ENCODE peak calls at places on chromosomes 1 and 21, in four cellular contexts. One of them, this sample, is unnamed.
A peak's percentile ranks its signal among the peaks of the same experiment; 100 is the strongest.

GRCh38 chr1:18473195-18473815 is 7.4 kb upstream of the KLHDC7A start:
- DNase-seq in left ventricle myocardium inferior: no peak
- DNase-seq in AG04450: no peak
- DNase-seq in H1: no peak
- DNase-seq in this sample: no peak

GRCh38 chr1:185741551-185741950 is 7.4 kb downstream of the HMCN1 start:
- DNase-seq in left ventricle myocardium inferior: no peak
- DNase-seq in AG04450: no peak
- DNase-seq in H1: no peak
- DNase-seq in this sample: no peak

GRCh38 chr1:107936498-107937481 is 28.2 kb downstream of the VAV3 start:
- DNase-seq in left ventricle myocardium inferior: no peak
- DNase-seq in AG04450: peak; percentile 18
- DNase-seq in H1: peak; percentile 64
- DNase-seq in this sample: peak; percentile 18

GRCh38 chr1:240455228-240455821 is 156.6 kb downstream of the GREM2 start:
- DNase-seq in H1: no peak
- DNase-seq in AG04450: no peak
- DNase-seq in left ventricle myocardium inferior: no peak
- DNase-seq in this sample: no peak

GRCh38 chr1:168008595-168008994 is 71.7 kb upstream of the MPC2 start:
- DNase-seq in AG04450: no peak
- DNase-seq in H1: no peak
- DNase-seq in left ventricle myocardium inferior: no peak
- DNase-seq in this sample: no peak

GRCh38 chr1:112026501-112026900 is 37.0 kb upstream of the KCND3 start:
- DNase-seq in left ventricle myocardium inferior: no peak
- DNase-seq in H1: no peak
- DNase-seq in AG04450: no peak
- DNase-seq in this sample: no peak

GRCh38 chr1:102851616-102852015 is 256.7 kb downstream of the COL11A1 start:
- DNase-seq in left ventricle myocardium inferior: no peak
- DNase-seq in H1: no peak
- DNase-seq in AG04450: no peak
- DNase-seq in this sample: no peak

GRCh38 chr1:40965531-40965930 is 14.0 kb upstream of the CTPS1 start:
- DNase-seq in H1: no peak
- DNase-seq in AG04450: no peak
- DNase-seq in left ventricle myocardium inferior: no peak
- DNase-seq in this sample: no peak

GRCh38 chr1:234279021-234279420 is 94.2 kb upstream of the COA6 start:
- DNase-seq in left ventricle myocardium inferior: no peak
- DNase-seq in H1: no peak
- DNase-seq in AG04450: no peak
- DNase-seq in this sample: no peak

GRCh38 chr1:33424205-33424604 is 6.7 kb downstream of the PHC2 start:
- DNase-seq in H1: no peak
- DNase-seq in AG04450: no peak
- DNase-seq in left ventricle myocardium inferior: no peak
- DNase-seq in this sample: no peak

GRCh38 chr1:34924759-34925555 is 4.5 kb downstream of the DLGAP3 start:
- DNase-seq in H1: no peak
- DNase-seq in left ventricle myocardium inferior: peak; percentile 56
- DNase-seq in AG04450: peak; percentile 20
- DNase-seq in this sample: peak; percentile 55

GRCh38 chr1:91523462-91523861 is 22.8 kb downstream of the CDC7 start:
- DNase-seq in left ventricle myocardium inferior: no peak
- DNase-seq in AG04450: no peak
- DNase-seq in H1: no peak
- DNase-seq in this sample: no peak

GRCh38 chr1:57578099-57578498 is 154.2 kb upstream of the DAB1 start:
- DNase-seq in H1: no peak
- DNase-seq in AG04450: no peak
- DNase-seq in left ventricle myocardium inferior: no peak
- DNase-seq in this sample: no peak

GRCh38 chr1:60621524-60621923 is 460.8 kb upstream of the NFIA start:
- DNase-seq in H1: no peak
- DNase-seq in left ventricle myocardium inferior: no peak
- DNase-seq in AG04450: no peak
- DNase-seq in this sample: no peak

GRCh38 chr1:151822404-151822803 is 9.2 kb downstream of the RORC start:
- DNase-seq in left ventricle myocardium inferior: no peak
- DNase-seq in AG04450: no peak
- DNase-seq in H1: no peak
- DNase-seq in this sample: no peak

GRCh38 chr21:33076600-33077329 is 6.8 kb downstream of the OLIG1 start:
- DNase-seq in left ventricle myocardium inferior: no peak
- DNase-seq in AG04450: no peak
- DNase-seq in H1: no peak
- DNase-seq in this sample: no peak

GRCh38 chr21:41953831-41954653 is at the start of gene C2CD2:
- DNase-seq in AG04450: no peak
- DNase-seq in H1: no peak
- DNase-seq in left ventricle myocardium inferior: peak; percentile 77
- DNase-seq in this sample: peak; percentile 66

GRCh38 chr21:41962425-41962966 is 8.7 kb upstream of the C2CD2 start:
- DNase-seq in H1: no peak
- DNase-seq in left ventricle myocardium inferior: no peak
- DNase-seq in AG04450: no peak
- DNase-seq in this sample: no peak

GRCh38 chr1:151047925-151048644 is 534 bp downstream of the C1orf56 start:
- DNase-seq in left ventricle myocardium inferior: peak; percentile 63
- DNase-seq in H1: no peak
- DNase-seq in AG04450: no peak
- DNase-seq in this sample: peak; percentile 69

GRCh38 chr1:27342391-27342777 is 562 bp downstream of the SYTL1 start:
- DNase-seq in left ventricle myocardium inferior: no peak
- DNase-seq in H1: no peak
- DNase-seq in AG04450: no peak
- DNase-seq in this sample: no peak

GRCh38 chr1:232334246-232334645 is 295.7 kb downstream of the SIPA1L2 start:
- DNase-seq in left ventricle myocardium inferior: no peak
- DNase-seq in AG04450: no peak
- DNase-seq in H1: no peak
- DNase-seq in this sample: no peak

GRCh38 chr1:245121523-245121922 is 33.3 kb upstream of the KIF26B start:
- DNase-seq in H1: no peak
- DNase-seq in left ventricle myocardium inferior: no peak
- DNase-seq in AG04450: no peak
- DNase-seq in this sample: no peak

DNA sequence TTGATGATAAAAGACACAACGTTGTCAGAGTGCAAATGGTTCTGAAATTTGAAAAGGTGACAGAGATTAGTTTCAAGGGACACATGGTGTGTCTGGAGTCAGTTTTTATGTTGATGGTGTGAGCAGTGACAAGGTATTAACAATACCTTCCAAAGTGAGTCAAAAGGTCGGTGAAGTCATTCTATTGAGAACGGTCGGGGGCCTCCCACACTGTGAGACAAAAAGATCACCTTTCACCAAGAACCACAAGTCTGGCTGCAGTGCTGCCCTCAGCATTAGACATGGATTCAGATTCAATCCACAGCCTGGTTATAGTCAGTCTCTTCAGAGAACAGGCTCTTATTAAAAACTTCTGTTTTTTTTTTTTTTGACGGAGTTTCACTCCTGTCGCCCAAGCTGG is 26.5 kb downstream of the ZNF124 start:
- DNase-seq in AG04450: no peak
- DNase-seq in left ventricle myocardium inferior: no peak
- DNase-seq in H1: peak; percentile 17
- DNase-seq in this sample: no peak
- H3K9me3 ChIP-seq in AG04450: peaks cover 60% of the 10 kb centered on the region
- H3K9me3 ChIP-seq in left ventricle myocardium inferior: peaks cover 99% of the 10 kb centered on the region
- H3K9me3 ChIP-seq in H1: peaks cover 34% of the 10 kb centered on the region
- H3K9me3 ChIP-seq in this sample: peaks cover 18% of the 10 kb centered on the region

GRCh38 chr21:10418649-10419048 is 102.7 kb upstream of the TPTE start:
- DNase-seq in left ventricle myocardium inferior: no peak
- DNase-seq in H1: no peak
- DNase-seq in AG04450: no peak
- DNase-seq in this sample: no peak
- H3K9me3 ChIP-seq in left ventricle myocardium inferior: peaks cover 50% of the 10 kb centered on the region
- H3K9me3 ChIP-seq in H1: peaks cover 94% of the 10 kb centered on the region
- H3K9me3 ChIP-seq in AG04450: peaks cover 75% of the 10 kb centered on the region
- H3K9me3 ChIP-seq in this sample: no peaks in the 10 kb centered on the region

DNA sequence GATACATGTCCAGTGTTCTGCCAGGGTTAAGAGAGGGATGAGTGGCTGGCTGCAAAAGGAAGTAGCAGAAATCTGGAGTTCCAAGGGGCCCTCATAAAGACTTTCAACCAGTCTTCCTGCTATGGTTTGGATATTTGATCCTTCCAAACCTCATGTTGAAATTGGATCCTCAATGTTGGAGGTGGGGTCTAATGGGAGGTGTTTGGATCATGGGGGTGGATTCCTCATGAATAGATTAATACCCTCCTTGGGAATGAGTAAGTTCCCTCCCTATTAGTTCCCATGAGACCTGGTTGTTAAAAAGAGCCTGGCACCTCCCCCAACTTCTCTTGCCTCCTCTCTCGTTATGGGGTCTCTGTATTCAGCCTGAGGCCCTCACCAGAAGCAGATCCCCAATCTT is 10.1 kb upstream of the GNG12 start:
- DNase-seq in H1: no peak
- DNase-seq in left ventricle myocardium inferior: no peak
- DNase-seq in AG04450: no peak
- DNase-seq in this sample: no peak
- H3K9me3 ChIP-seq in H1: no peaks in the 10 kb centered on the region
- H3K9me3 ChIP-seq in left ventricle myocardium inferior: no peaks in the 10 kb centered on the region
- H3K9me3 ChIP-seq in AG04450: no peaks in the 10 kb centered on the region
- H3K9me3 ChIP-seq in this sample: no peaks in the 10 kb centered on the region

DNA sequence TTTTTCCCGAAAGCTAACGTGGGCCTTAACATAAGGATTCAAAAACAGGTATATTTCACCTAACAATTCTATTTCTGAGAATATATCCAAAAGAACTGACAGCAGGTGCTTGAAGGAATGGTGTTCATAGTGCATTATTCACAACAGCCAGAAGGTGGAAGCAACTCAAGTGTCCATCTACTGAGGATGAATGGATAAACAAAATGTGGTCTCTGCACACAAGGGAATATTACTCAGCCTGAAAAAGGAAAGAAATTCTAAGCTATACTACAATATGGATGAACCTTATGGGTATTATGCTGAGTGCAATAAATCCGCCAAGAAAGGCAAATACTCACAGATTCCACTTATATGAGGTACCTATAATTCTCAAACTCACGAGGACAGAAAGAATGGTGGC is 6.1 kb upstream of the RIPPLY3 start:
- DNase-seq in H1: no peak
- DNase-seq in left ventricle myocardium inferior: no peak
- DNase-seq in AG04450: no peak
- DNase-seq in this sample: no peak
- H3K9me3 ChIP-seq in H1: no peaks in the 10 kb centered on the region
- H3K9me3 ChIP-seq in left ventricle myocardium inferior: no peaks in the 10 kb centered on the region
- H3K9me3 ChIP-seq in AG04450: peaks cover 4% of the 10 kb centered on the region
- H3K9me3 ChIP-seq in this sample: no peaks in the 10 kb centered on the region

DNA sequence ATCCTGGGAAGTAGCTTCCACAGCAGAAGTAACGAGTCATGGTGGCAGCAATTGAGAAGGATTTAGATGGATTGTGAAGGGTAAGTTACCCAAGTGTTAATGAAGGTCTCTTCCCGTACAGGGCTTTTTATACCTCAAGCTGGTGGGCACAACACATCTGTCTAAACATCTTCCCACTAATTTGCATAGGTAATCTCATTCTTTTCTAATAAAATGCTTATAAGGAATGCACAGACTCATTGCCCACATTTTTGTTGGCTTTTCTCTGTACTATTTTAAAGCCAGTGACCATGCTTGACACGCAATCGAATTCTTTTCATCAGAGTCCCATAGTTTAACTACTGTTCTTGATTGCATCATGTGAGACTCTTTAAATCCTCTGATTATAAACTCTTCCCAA is at the start of gene KRTAP7-1:
- DNase-seq in left ventricle myocardium inferior: no peak
- DNase-seq in H1: no peak
- DNase-seq in AG04450: no peak
- DNase-seq in this sample: no peak
- H3K9me3 ChIP-seq in left ventricle myocardium inferior: peaks cover 36% of the 10 kb centered on the region
- H3K9me3 ChIP-seq in H1: peaks cover 4% of the 10 kb centered on the region
- H3K9me3 ChIP-seq in AG04450: peaks cover 12% of the 10 kb centered on the region
- H3K9me3 ChIP-seq in this sample: no peaks in the 10 kb centered on the region

GRCh38 chr1:49102752-49103151 is 326.1 kb upstream of the BEND5 start:
- DNase-seq in left ventricle myocardium inferior: no peak
- DNase-seq in H1: no peak
- DNase-seq in AG04450: no peak
- DNase-seq in this sample: no peak
- H3K9me3 ChIP-seq in left ventricle myocardium inferior: no peaks in the 10 kb centered on the region
- H3K9me3 ChIP-seq in H1: peaks cover 87% of the 10 kb centered on the region
- H3K9me3 ChIP-seq in AG04450: peaks cover 15% of the 10 kb centered on the region
- H3K9me3 ChIP-seq in this sample: no peaks in the 10 kb centered on the region

GRCh38 chr1:175270361-175270760 is 77.8 kb upstream of the KIAA0040 start:
- DNase-seq in left ventricle myocardium inferior: no peak
- DNase-seq in AG04450: no peak
- DNase-seq in H1: no peak
- DNase-seq in this sample: no peak
- H3K9me3 ChIP-seq in left ventricle myocardium inferior: no peaks in the 10 kb centered on the region
- H3K9me3 ChIP-seq in AG04450: no peaks in the 10 kb centered on the region
- H3K9me3 ChIP-seq in H1: no peaks in the 10 kb centered on the region
- H3K9me3 ChIP-seq in this sample: no peaks in the 10 kb centered on the region

GRCh38 chr1:3785458-3786157 is 10.7 kb downstream of the LRRC47 start:
- DNase-seq in left ventricle myocardium inferior: no peak
- DNase-seq in H1: no peak
- DNase-seq in AG04450: no peak
- DNase-seq in this sample: no peak
- H3K9me3 ChIP-seq in left ventricle myocardium inferior: no peaks in the 10 kb centered on the region
- H3K9me3 ChIP-seq in H1: no peaks in the 10 kb centered on the region
- H3K9me3 ChIP-seq in AG04450: no peaks in the 10 kb centered on the region
- H3K9me3 ChIP-seq in this sample: no peaks in the 10 kb centered on the region

GRCh38 chr21:27156666-27157065 is 189.8 kb upstream of the ADAMTS5 start:
- DNase-seq in AG04450: no peak
- DNase-seq in H1: no peak
- DNase-seq in left ventricle myocardium inferior: no peak
- DNase-seq in this sample: no peak
- H3K9me3 ChIP-seq in AG04450: no peaks in the 10 kb centered on the region
- H3K9me3 ChIP-seq in H1: no peaks in the 10 kb centered on the region
- H3K9me3 ChIP-seq in left ventricle myocardium inferior: no peaks in the 10 kb centered on the region
- H3K9me3 ChIP-seq in this sample: no peaks in the 10 kb centered on the region

GRCh38 chr1:200139661-200140250 is 112.2 kb downstream of the NR5A2 start:
- DNase-seq in H1: no peak
- DNase-seq in left ventricle myocardium inferior: no peak
- DNase-seq in AG04450: peak; percentile 29
- DNase-seq in this sample: no peak
- H3K9me3 ChIP-seq in H1: no peaks in the 10 kb centered on the region
- H3K9me3 ChIP-seq in left ventricle myocardium inferior: no peaks in the 10 kb centered on the region
- H3K9me3 ChIP-seq in AG04450: no peaks in the 10 kb centered on the region
- H3K9me3 ChIP-seq in this sample: no peaks in the 10 kb centered on the region

This sample was measured in uterus.